ENCODE peak calls at places on chromosome 19, in eight cellular contexts. B is right lobe of liver, T is suprapubic skin, C is A549, N is IMR-90, P is heart left ventricle, W is HepG2, M is breast epithelium. O is an unnamed sample.

GRCh38 chr19:27746691-27747380 is 1466.1 kb downstream of the UQCRFS1 start:
- DNase-seq in T (peak; percentile 77), P (peak; percentile 64), M (peak; percentile 59), W (no peak), B (no peak), C (peak; percentile 33), N (peak; percentile 1), O (peak; percentile 9)

GRCh38 chr19:38210458-38210987 is 13.5 kb downstream of the DPF1 start:
- DNase-seq in N (peak; percentile 28), P (peak; percentile 83), M (no peak), C (no peak), T (peak; percentile 77), W (no peak), B (no peak), O (no peak)

GRCh38 chr19:49497047-49497789 is 984 bp downstream of the RPS11 start:
- DNase-seq in N (peak; percentile 47), C (peak; percentile 79), P (peak; percentile 76), W (no peak), M (no peak), T (peak; percentile 84), B (no peak), O (peak; percentile 92)

GRCh38 chr19:44988896-44989563 is 12.2 kb upstream of the RELB start:
- DNase-seq in N (peak; percentile 62), M (no peak), W (peak; percentile 52), P (peak; percentile 68), C (peak; percentile 75), T (peak; percentile 90), B (peak; percentile 68), O (peak; percentile 89)

GRCh38 chr19:32364040-32364439 is 18.6 kb downstream of the ZNF507 start:
- DNase-seq in T (no peak), N (no peak), C (no peak), M (no peak), B (no peak), W (no peak), P (no peak), O (no peak)

GRCh38 chr19:2239173-2239572 is 2.5 kb downstream of the SF3A2 start:
- DNase-seq in C (no peak), M (no peak), T (no peak), W (no peak), B (no peak), N (no peak), P (no peak), O (no peak)

GRCh38 chr19:13255041-13255718 is 105.0 kb downstream of the IER2 start:
- DNase-seq in M (no peak), B (no peak), C (no peak), N (no peak), T (no peak), P (no peak), W (no peak), O (no peak)

GRCh38 chr19:57934820-57935665 is at the start of gene ZNF418:
- DNase-seq in B (peak; percentile 77), T (no peak), P (peak; percentile 68), C (peak; percentile 89), M (peak; percentile 53), W (no peak), N (peak; percentile 84), O (no peak)

GRCh38 chr19:54448774-54449700 is at the start of gene LENG8:
- DNase-seq in T (peak; percentile 99), B (peak; percentile 98), N (peak; percentile 99), P (peak; percentile 99), M (peak; percentile 98), C (peak; percentile 100), W (peak; percentile 91), O (peak; percentile 100)

GRCh38 chr19:32296694-32297093 is 48.7 kb upstream of the ZNF507 start:
- DNase-seq in N (no peak), B (no peak), M (no peak), T (no peak), W (no peak), P (no peak), C (peak; percentile 28), O (no peak)

GRCh38 chr19:41641879-41642485 is 15.1 kb upstream of the CEACAM4 start:
- DNase-seq in M (no peak), B (no peak), W (peak; percentile 23), T (no peak), P (peak; percentile 43), N (peak; percentile 37), C (peak; percentile 78), O (peak; percentile 60)

GRCh38 chr19:1064661-1065605 is 2.0 kb upstream of the ARHGAP45 start:
- DNase-seq in T (no peak), W (no peak), B (no peak), P (peak; percentile 72), N (peak; percentile 68), C (peak; percentile 77), M (no peak), O (no peak)

GRCh38 chr19:47142779-47143178 is 12.1 kb downstream of the SAE1 start:
- DNase-seq in M (no peak), C (no peak), T (no peak), W (no peak), P (no peak), B (no peak), N (no peak), O (no peak)

GRCh38 chr19:55667958-55668357 is 7.1 kb upstream of the EPN1 start:
- DNase-seq in M (no peak), C (no peak), B (no peak), P (no peak), T (no peak), N (no peak), W (no peak), O (no peak)

GRCh38 chr19:49793561-49793840 is 19.6 kb downstream of the FUZ start:
- DNase-seq in N (peak; percentile 57), B (no peak), M (no peak), T (no peak), P (no peak), W (no peak), C (peak; percentile 42), O (no peak)

GRCh38 chr19:32104465-32105235 is 240.8 kb upstream of the ZNF507 start:
- DNase-seq in M (no peak), P (no peak), C (peak; percentile 24), B (no peak), N (no peak), W (no peak), T (no peak), O (no peak)

GRCh38 chr19:29655648-29656335 is 9.5 kb upstream of the PLEKHF1 start:
- DNase-seq in M (peak; percentile 47), B (no peak), P (no peak), W (no peak), N (no peak), T (no peak), C (no peak), O (no peak)

DNA sequence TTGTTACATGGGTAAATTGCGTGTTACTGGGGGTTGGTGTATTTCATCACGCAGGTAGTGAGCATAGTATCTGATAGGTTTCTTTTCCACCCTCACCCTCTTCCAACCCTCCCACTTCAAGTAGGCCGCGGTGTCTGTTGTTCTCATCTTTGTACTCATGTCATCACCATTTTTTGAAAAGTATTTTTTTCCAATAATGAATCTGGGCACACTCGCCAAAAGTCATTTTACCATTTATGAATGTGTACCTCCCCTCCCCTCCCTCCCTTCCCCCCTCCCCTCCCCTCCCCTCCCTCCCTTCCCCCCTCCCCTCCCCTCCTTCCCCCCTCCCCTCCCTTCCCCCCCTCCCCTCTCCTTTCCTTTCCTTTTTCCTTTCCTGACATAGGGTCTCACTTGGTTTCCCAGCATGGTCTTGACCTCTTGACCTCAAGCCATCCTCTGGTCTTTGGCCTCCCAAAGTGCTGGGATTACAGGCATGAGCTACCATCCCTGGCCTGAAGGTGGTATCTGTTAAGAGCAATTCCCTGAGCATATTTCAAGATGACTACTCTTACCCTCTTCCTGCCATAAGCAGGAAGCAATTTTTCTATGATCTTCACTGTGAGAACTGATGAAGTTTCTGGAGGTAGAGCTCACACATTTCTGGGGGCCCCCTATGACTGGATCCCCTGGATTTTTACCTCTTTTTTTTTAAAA is 15.7 kb downstream of the ZNF627 start:
- DNase-seq in B (no peak), P (no peak), W (peak; percentile 35), M (no peak), N (no peak), C (no peak), T (no peak), O (no peak)
- TF ChIP-seq POLR2A in B (no peak), P (no peak), W (no peak), M (no peak), N (no peak), C (no peak), T (no peak), O (no peak)

GRCh38 chr19:10116866-10117616 is 2.7 kb downstream of the EIF3G start:
- DNase-seq in T (no peak), W (no peak), P (no peak), C (no peak), B (peak; percentile 48), N (no peak), M (no peak), O (no peak)

GRCh38 chr19:10116085-10116865 is 3.4 kb downstream of the EIF3G start:
- DNase-seq in M (no peak), C (no peak), W (no peak), N (no peak), P (no peak), B (peak; percentile 47), T (no peak), O (no peak)

GRCh38 chr19:10113964-10114650 is 2.6 kb downstream of the P2RY11 start:
- DNase-seq in B (no peak), M (no peak), C (no peak), W (no peak), T (no peak), P (no peak), N (no peak), O (no peak)

GRCh38 chr19:10114651-10115391 is 3.3 kb downstream of the P2RY11 start:
- DNase-seq in P (no peak), M (no peak), T (no peak), N (no peak), B (peak; percentile 53), W (no peak), C (peak; percentile 23), O (no peak)

GRCh38 chr19:10115392-10116084 is 4.0 kb downstream of the P2RY11 start:
- DNase-seq in P (no peak), T (no peak), W (no peak), M (no peak), C (no peak), B (no peak), N (no peak), O (no peak)
- TF ChIP-seq POLR2A in P (no peak), T (no peak), W (peak; percentile 16), M (no peak), C (no peak), B (no peak), N (no peak), O (no peak)

GRCh38 chr19:14450876-14451275 is 17.8 kb downstream of the PKN1 start:
- DNase-seq in M (no peak), T (no peak), W (no peak), N (no peak), B (no peak), C (no peak), P (no peak), O (no peak)
- TF ChIP-seq POLR2A in M (no peak), T (no peak), W (no peak), N (no peak), B (no peak), C (no peak), P (no peak), O (no peak)

DNA sequence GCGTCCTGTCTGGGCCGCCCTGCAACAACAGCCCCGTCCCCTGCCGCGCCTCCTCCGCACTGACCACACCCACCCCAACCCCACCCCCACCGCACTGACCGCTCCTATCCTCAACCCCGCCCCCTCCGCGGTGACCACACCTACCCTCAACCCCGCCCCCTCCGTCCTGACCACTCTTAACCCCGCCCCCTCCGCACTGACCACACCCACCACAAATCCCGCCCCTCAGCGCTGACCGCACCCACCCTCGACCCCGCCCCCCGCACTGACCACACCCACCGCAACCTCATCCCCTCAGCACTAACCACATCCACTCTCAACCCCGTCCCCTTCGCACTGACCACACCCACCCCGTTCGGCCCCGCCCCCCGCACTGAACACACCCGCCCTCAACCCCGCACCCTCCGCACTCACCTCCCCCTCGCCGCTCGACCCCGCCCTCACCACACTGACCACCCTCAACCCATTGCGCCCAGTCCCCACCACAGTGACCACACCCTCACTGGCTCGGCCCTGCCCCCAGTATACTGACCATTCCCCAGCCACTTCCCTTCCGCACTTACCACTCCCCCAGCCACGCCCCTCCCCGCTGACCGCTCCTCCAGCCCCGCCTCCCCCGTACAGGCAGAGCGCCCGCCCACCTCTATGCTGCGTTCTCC is 8.2 kb downstream of the F2RL3 start:
- DNase-seq in T (peak; percentile 97), P (peak; percentile 94), B (peak; percentile 83), C (peak; percentile 80), W (peak; percentile 74), N (peak; percentile 91), M (peak; percentile 98), O (peak; percentile 98)
- TF ChIP-seq POLR2A in T (no peak), P (no peak), B (no peak), C (no peak), W (no peak), N (no peak), M (no peak), O (no peak)

O was measured in lower leg skin.